ENCODE peak calls at places on chromosome 19, in five cellular contexts. One of them, this sample, is unnamed.

GRCh38 chr19:29040291-29040690 is 172.7 kb downstream of the UQCRFS1 start:
- DNase-seq in Kasumi-1: no peak
- DNase-seq in stimulated activated CD8-positive, alpha-beta memory T cell treated with anti-CD3 and anti-CD28 coated beads, Interleukin-2, amount 100 ng/mL, for 48 hours: no peak
- DNase-seq in NCI-H345: no peak
- DNase-seq in islet precursor cell: no peak
- DNase-seq in this sample: no peak

GRCh38 chr19:38780443-38780842 is 7.1 kb upstream of the LGALS7 start:
- DNase-seq in Kasumi-1: no peak
- DNase-seq in stimulated activated CD8-positive, alpha-beta memory T cell treated with anti-CD3 and anti-CD28 coated beads, Interleukin-2, amount 100 ng/mL, for 48 hours: no peak
- DNase-seq in NCI-H345: no peak
- DNase-seq in islet precursor cell: no peak
- DNase-seq in this sample: no peak

GRCh38 chr19:791605-792360 is 5.5 kb upstream of the PTBP1 start:
- DNase-seq in Kasumi-1: no peak
- DNase-seq in stimulated activated CD8-positive, alpha-beta memory T cell treated with anti-CD3 and anti-CD28 coated beads, Interleukin-2, amount 100 ng/mL, for 48 hours: no peak
- DNase-seq in NCI-H345: no peak
- DNase-seq in islet precursor cell: no peak
- DNase-seq in this sample: no peak

GRCh38 chr19:1574354-1574753 is 6.2 kb upstream of the MEX3D start:
- DNase-seq in Kasumi-1: no peak
- DNase-seq in stimulated activated CD8-positive, alpha-beta memory T cell treated with anti-CD3 and anti-CD28 coated beads, Interleukin-2, amount 100 ng/mL, for 48 hours: no peak
- DNase-seq in NCI-H345: no peak
- DNase-seq in islet precursor cell: no peak
- DNase-seq in this sample: no peak

GRCh38 chr19:49809155-49809986 is 3.7 kb downstream of the FUZ start:
- DNase-seq in Kasumi-1: no peak
- DNase-seq in stimulated activated CD8-positive, alpha-beta memory T cell treated with anti-CD3 and anti-CD28 coated beads, Interleukin-2, amount 100 ng/mL, for 48 hours: peak
- DNase-seq in NCI-H345: peak
- DNase-seq in islet precursor cell: peak
- DNase-seq in this sample: peak

GRCh38 chr19:15283141-15283885 is 49.0 kb downstream of the BRD4 start:
- DNase-seq in Kasumi-1: no peak
- DNase-seq in stimulated activated CD8-positive, alpha-beta memory T cell treated with anti-CD3 and anti-CD28 coated beads, Interleukin-2, amount 100 ng/mL, for 48 hours: peak
- DNase-seq in NCI-H345: no peak
- DNase-seq in islet precursor cell: no peak
- DNase-seq in this sample: no peak

GRCh38 chr19:51040151-51040550 is 5.3 kb upstream of the KLK12 start:
- DNase-seq in Kasumi-1: no peak
- DNase-seq in stimulated activated CD8-positive, alpha-beta memory T cell treated with anti-CD3 and anti-CD28 coated beads, Interleukin-2, amount 100 ng/mL, for 48 hours: no peak
- DNase-seq in NCI-H345: no peak
- DNase-seq in islet precursor cell: no peak
- DNase-seq in this sample: no peak

GRCh38 chr19:17327654-17328516 is 6.8 kb downstream of the ANO8 start:
- DNase-seq in Kasumi-1: no peak
- DNase-seq in stimulated activated CD8-positive, alpha-beta memory T cell treated with anti-CD3 and anti-CD28 coated beads, Interleukin-2, amount 100 ng/mL, for 48 hours: no peak
- DNase-seq in NCI-H345: no peak
- DNase-seq in islet precursor cell: peak
- DNase-seq in this sample: no peak

GRCh38 chr19:30959011-30959410 is 390.2 kb downstream of the TSHZ3 start:
- DNase-seq in Kasumi-1: no peak
- DNase-seq in stimulated activated CD8-positive, alpha-beta memory T cell treated with anti-CD3 and anti-CD28 coated beads, Interleukin-2, amount 100 ng/mL, for 48 hours: no peak
- DNase-seq in NCI-H345: no peak
- DNase-seq in islet precursor cell: no peak
- DNase-seq in this sample: no peak

GRCh38 chr19:50025794-50026549 is at the start of gene ZNF473:
- DNase-seq in Kasumi-1: peak
- DNase-seq in stimulated activated CD8-positive, alpha-beta memory T cell treated with anti-CD3 and anti-CD28 coated beads, Interleukin-2, amount 100 ng/mL, for 48 hours: peak
- DNase-seq in NCI-H345: peak
- DNase-seq in islet precursor cell: peak
- DNase-seq in this sample: peak

GRCh38 chr19:10474962-10475451 is 28.1 kb downstream of the KEAP1 start:
- DNase-seq in Kasumi-1: no peak
- DNase-seq in stimulated activated CD8-positive, alpha-beta memory T cell treated with anti-CD3 and anti-CD28 coated beads, Interleukin-2, amount 100 ng/mL, for 48 hours: no peak
- DNase-seq in NCI-H345: no peak
- DNase-seq in islet precursor cell: no peak
- DNase-seq in this sample: no peak

GRCh38 chr19:44640518-44640917 is 3.2 kb upstream of the PVR start:
- DNase-seq in Kasumi-1: no peak
- DNase-seq in stimulated activated CD8-positive, alpha-beta memory T cell treated with anti-CD3 and anti-CD28 coated beads, Interleukin-2, amount 100 ng/mL, for 48 hours: no peak
- DNase-seq in NCI-H345: no peak
- DNase-seq in islet precursor cell: no peak
- DNase-seq in this sample: no peak

GRCh38 chr19:1232652-1233360 is 5.0 kb downstream of the CBARP start:
- DNase-seq in Kasumi-1: no peak
- DNase-seq in stimulated activated CD8-positive, alpha-beta memory T cell treated with anti-CD3 and anti-CD28 coated beads, Interleukin-2, amount 100 ng/mL, for 48 hours: no peak
- DNase-seq in NCI-H345: no peak
- DNase-seq in islet precursor cell: no peak
- DNase-seq in this sample: peak

GRCh38 chr19:48815870-48816501 is 5.2 kb upstream of the BCAT2 start:
- DNase-seq in Kasumi-1: no peak
- DNase-seq in stimulated activated CD8-positive, alpha-beta memory T cell treated with anti-CD3 and anti-CD28 coated beads, Interleukin-2, amount 100 ng/mL, for 48 hours: no peak
- DNase-seq in NCI-H345: peak
- DNase-seq in islet precursor cell: no peak
- DNase-seq in this sample: no peak

GRCh38 chr19:14118165-14119051 is 846 bp upstream of the PRKACA start:
- DNase-seq in Kasumi-1: peak
- DNase-seq in stimulated activated CD8-positive, alpha-beta memory T cell treated with anti-CD3 and anti-CD28 coated beads, Interleukin-2, amount 100 ng/mL, for 48 hours: no peak
- DNase-seq in NCI-H345: peak
- DNase-seq in islet precursor cell: peak
- DNase-seq in this sample: peak

GRCh38 chr19:14385492-14385891 is 4.2 kb downstream of the ADGRE5 start:
- DNase-seq in Kasumi-1: no peak
- DNase-seq in stimulated activated CD8-positive, alpha-beta memory T cell treated with anti-CD3 and anti-CD28 coated beads, Interleukin-2, amount 100 ng/mL, for 48 hours: no peak
- DNase-seq in NCI-H345: no peak
- DNase-seq in islet precursor cell: no peak
- DNase-seq in this sample: no peak

GRCh38 chr19:21751379-21751778 is 16.0 kb downstream of the ZNF100 start:
- DNase-seq in Kasumi-1: no peak
- DNase-seq in stimulated activated CD8-positive, alpha-beta memory T cell treated with anti-CD3 and anti-CD28 coated beads, Interleukin-2, amount 100 ng/mL, for 48 hours: no peak
- DNase-seq in NCI-H345: no peak
- DNase-seq in islet precursor cell: no peak
- DNase-seq in this sample: no peak

GRCh38 chr19:19122902-19123301 is 15.4 kb downstream of the TMEM161A start:
- DNase-seq in Kasumi-1: no peak
- DNase-seq in stimulated activated CD8-positive, alpha-beta memory T cell treated with anti-CD3 and anti-CD28 coated beads, Interleukin-2, amount 100 ng/mL, for 48 hours: no peak
- DNase-seq in NCI-H345: no peak
- DNase-seq in islet precursor cell: no peak
- DNase-seq in this sample: no peak

GRCh38 chr19:13024126-13024957 is 29.1 kb downstream of the NFIX start:
- DNase-seq in Kasumi-1: no peak
- DNase-seq in stimulated activated CD8-positive, alpha-beta memory T cell treated with anti-CD3 and anti-CD28 coated beads, Interleukin-2, amount 100 ng/mL, for 48 hours: no peak
- DNase-seq in NCI-H345: no peak
- DNase-seq in islet precursor cell: no peak
- DNase-seq in this sample: no peak

GRCh38 chr19:17797397-17798201 is 2.7 kb downstream of the B3GNT3 start:
- DNase-seq in Kasumi-1: no peak
- DNase-seq in stimulated activated CD8-positive, alpha-beta memory T cell treated with anti-CD3 and anti-CD28 coated beads, Interleukin-2, amount 100 ng/mL, for 48 hours: peak
- DNase-seq in NCI-H345: no peak
- DNase-seq in islet precursor cell: no peak
- DNase-seq in this sample: peak

GRCh38 chr19:45469132-45469834 is 1.5 kb downstream of the FOSB start:
- DNase-seq in Kasumi-1: peak
- DNase-seq in stimulated activated CD8-positive, alpha-beta memory T cell treated with anti-CD3 and anti-CD28 coated beads, Interleukin-2, amount 100 ng/mL, for 48 hours: peak
- DNase-seq in NCI-H345: peak
- DNase-seq in islet precursor cell: peak
- DNase-seq in this sample: peak

GRCh38 chr19:50565984-50566903 is 2.0 kb downstream of the LRRC4B start:
- DNase-seq in Kasumi-1: no peak
- DNase-seq in stimulated activated CD8-positive, alpha-beta memory T cell treated with anti-CD3 and anti-CD28 coated beads, Interleukin-2, amount 100 ng/mL, for 48 hours: no peak
- DNase-seq in NCI-H345: no peak
- DNase-seq in islet precursor cell: peak
- DNase-seq in this sample: no peak

GRCh38 chr19:7257148-7258041 is 36.8 kb downstream of the INSR start:
- DNase-seq in Kasumi-1: no peak
- DNase-seq in stimulated activated CD8-positive, alpha-beta memory T cell treated with anti-CD3 and anti-CD28 coated beads, Interleukin-2, amount 100 ng/mL, for 48 hours: no peak
- DNase-seq in NCI-H345: no peak
- DNase-seq in islet precursor cell: peak
- DNase-seq in this sample: no peak

GRCh38 chr19:55373993-55374757 is 2.5 kb upstream of the TMEM190 start:
- DNase-seq in Kasumi-1: no peak
- DNase-seq in stimulated activated CD8-positive, alpha-beta memory T cell treated with anti-CD3 and anti-CD28 coated beads, Interleukin-2, amount 100 ng/mL, for 48 hours: no peak
- DNase-seq in NCI-H345: no peak
- DNase-seq in islet precursor cell: peak
- DNase-seq in this sample: peak

GRCh38 chr19:27776020-27776419 is 1436.9 kb downstream of the UQCRFS1 start:
- DNase-seq in Kasumi-1: peak
- DNase-seq in stimulated activated CD8-positive, alpha-beta memory T cell treated with anti-CD3 and anti-CD28 coated beads, Interleukin-2, amount 100 ng/mL, for 48 hours: no peak
- DNase-seq in NCI-H345: no peak
- DNase-seq in islet precursor cell: peak
- DNase-seq in this sample: peak

GRCh38 chr19:6276447-6276846 is 3.3 kb downstream of the MLLT1 start:
- DNase-seq in Kasumi-1: no peak
- DNase-seq in stimulated activated CD8-positive, alpha-beta memory T cell treated with anti-CD3 and anti-CD28 coated beads, Interleukin-2, amount 100 ng/mL, for 48 hours: no peak
- DNase-seq in NCI-H345: no peak
- DNase-seq in islet precursor cell: no peak
- DNase-seq in this sample: no peak

This sample was measured in T1000.